ENCODE peak calls at places on chromosomes 7 and 10, in six cellular contexts. F, H, B, A, K and G are unnamed samples. For H3K27me3, the result is how much of the 10 kb centered on the place peaks cover.

GRCh38 chr10:33133557-33133956 is 175.5 kb upstream of the ITGB1 start:
- DNase-seq in B (no peak), K (peak), A (no peak), H (no peak), F (no peak), G (no peak)

GRCh38 chr7:105890290-105890997 is 14.0 kb upstream of the ATXN7L1 start:
- DNase-seq in K (peak), F (no peak), B (peak), H (no peak), A (no peak), G (no peak)

GRCh38 chr10:105634283-105634682 is 993.2 kb downstream of the SORCS3 start:
- DNase-seq in F (no peak), K (no peak), B (no peak), A (no peak), H (no peak), G (no peak)

GRCh38 chr10:102523250-102524029 is 19.7 kb downstream of the SUFU start:
- DNase-seq in B (peak), K (peak), H (no peak), A (no peak), F (peak), G (no peak)

GRCh38 chr10:69789164-69789576 is 12.5 kb upstream of the COL13A1 start:
- DNase-seq in H (no peak), K (no peak), A (no peak), F (no peak), B (no peak), G (no peak)

GRCh38 chr7:135980665-135981180 is 3.6 kb upstream of the MTPN start:
- DNase-seq in A (no peak), H (no peak), B (peak), K (peak), F (no peak), G (no peak)

GRCh38 chr10:75431180-75432111 is at the start of gene LRMDA:
- DNase-seq in H (no peak), A (no peak), K (no peak), F (peak), B (no peak), G (no peak)

GRCh38 chr10:43125274-43125845 is 12.9 kb upstream of the CSGALNACT2 start:
- DNase-seq in K (no peak), B (no peak), H (no peak), A (peak), F (no peak), G (no peak)

DNA sequence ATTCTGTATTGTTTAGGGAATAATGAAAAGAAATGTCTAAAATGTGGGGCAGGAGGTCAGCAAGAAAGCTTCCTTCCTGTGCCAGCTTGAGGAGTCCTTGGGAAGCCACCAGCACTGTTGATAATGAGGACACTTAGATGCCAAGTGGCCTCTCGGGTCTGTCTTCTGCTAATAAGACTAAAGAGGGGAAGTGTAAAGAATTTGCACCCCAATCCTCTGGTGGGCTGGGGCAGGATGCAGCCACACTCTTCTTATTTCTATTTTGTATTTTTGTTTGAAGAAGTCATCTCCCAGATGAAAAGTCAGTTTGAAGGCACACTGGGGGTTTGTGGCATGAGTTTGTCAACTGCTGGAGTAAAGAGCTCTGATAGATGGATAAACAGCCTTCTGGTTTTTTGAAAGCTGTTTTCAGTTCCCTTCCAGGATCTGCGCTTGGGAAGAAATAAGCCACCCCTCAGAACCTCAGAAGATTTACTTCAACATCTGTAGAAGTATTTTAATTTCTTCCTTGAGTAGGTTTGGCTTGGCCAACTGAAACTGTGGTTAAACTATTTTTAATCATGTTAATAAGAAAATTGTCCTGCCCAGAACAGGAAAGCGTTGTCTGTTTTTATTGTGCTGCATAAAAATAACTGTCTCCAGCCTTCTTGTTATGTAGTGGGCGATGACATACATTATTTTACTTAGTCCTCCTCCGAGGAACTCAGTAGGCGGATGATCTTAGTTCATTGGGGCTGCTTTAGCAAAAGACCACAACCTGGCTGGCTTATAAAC is 128.8 kb upstream of the GPR26 start:
- DNase-seq in H (no peak), K (no peak), B (no peak), F (no peak), A (no peak), G (no peak)
- H3K27me3 ChIP-seq in H (under half), K (under half), B (under half), F (under half), A (under half), G (under half)

GRCh38 chr7:30478349-30479228 is at the start of gene NOD1:
- DNase-seq in H (peak), K (peak), B (peak), F (peak), A (peak), G (no peak)
- TF ChIP-seq CTCF in H (no peak), K (no peak), B (no peak), F (no peak), A (no peak), G (peak)

GRCh38 chr7:131548371-131548770 is 8.1 kb downstream of the PODXL start:
- DNase-seq in H (no peak), A (no peak), F (no peak), K (no peak), B (no peak), G (no peak)

GRCh38 chr7:131553906-131554305 is 2.5 kb downstream of the PODXL start:
- DNase-seq in B (no peak), A (peak), K (no peak), F (no peak), H (no peak), G (no peak)

GRCh38 chr7:131555565-131556054 is 818 bp downstream of the PODXL start:
- DNase-seq in A (peak), F (no peak), H (no peak), K (no peak), B (no peak), G (no peak)

GRCh38 chr7:131554880-131555516 is 1.4 kb downstream of the PODXL start:
- DNase-seq in H (no peak), K (no peak), F (no peak), A (no peak), B (no peak), G (no peak)

DNA sequence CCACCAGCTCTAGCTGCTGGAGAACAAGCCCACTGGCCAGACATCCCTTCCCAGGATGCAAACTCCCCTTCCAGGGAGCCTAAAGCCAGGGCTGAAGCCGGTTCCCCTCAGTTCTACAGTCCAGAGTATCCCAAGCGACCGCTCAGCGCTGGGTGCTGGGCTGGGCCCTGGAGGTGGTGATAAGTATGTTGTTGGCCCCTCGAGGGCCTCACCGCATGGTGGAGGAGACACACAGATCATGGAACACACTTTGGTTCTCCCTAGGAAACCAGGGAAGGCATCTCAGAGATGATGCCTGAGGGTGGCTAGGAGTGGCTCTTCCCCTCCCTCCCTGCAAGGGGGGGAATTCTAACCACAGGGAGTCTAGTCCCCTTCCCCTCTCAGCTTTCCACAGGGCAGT is 4.4 kb downstream of the PODXL start:
- DNase-seq in H (no peak), A (no peak), B (no peak), K (no peak), F (no peak), G (no peak)
- H3K27me3 ChIP-seq in H (under half), A (under half), B (under half), K (under half), F (under half), G (under half)

GRCh38 chr7:32415519-32415918 is 74.7 kb downstream of the LSM5 start:
- DNase-seq in A (no peak), F (no peak), K (no peak), B (no peak), H (no peak), G (no peak)
- TF ChIP-seq CTCF in A (no peak), F (no peak), K (no peak), B (no peak), H (no peak), G (no peak)

DNA sequence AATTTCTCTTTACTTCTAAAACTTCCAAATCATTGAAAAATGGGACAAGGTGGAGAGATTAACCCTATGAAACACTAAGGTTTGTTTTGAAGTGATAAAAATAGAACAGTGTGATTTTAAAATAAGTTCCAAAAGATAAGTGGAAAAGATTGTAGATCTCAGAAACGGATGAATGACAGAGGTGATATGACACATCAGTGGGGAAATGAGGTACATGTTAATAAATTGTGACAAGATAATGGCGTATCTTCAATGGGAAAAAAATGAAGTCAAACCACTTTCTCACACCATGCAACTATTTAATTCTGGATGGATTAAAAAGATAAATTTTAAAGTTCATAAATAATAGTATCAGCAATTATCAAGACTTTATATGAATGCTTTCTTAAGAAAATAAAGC is 159.7 kb upstream of the VWC2 start:
- DNase-seq in B (no peak), K (no peak), F (no peak), H (no peak), A (no peak), G (no peak)
- H3K27me3 ChIP-seq in B (under half), K (under half), F (under half), H (under half), A (under half), G (under half)

GRCh38 chr10:108629843-108630242 is 1293.5 kb downstream of the XPNPEP1 start:
- DNase-seq in H (no peak), F (no peak), B (no peak), A (no peak), K (peak), G (no peak)

GRCh38 chr10:108632044-108632443 is 1291.3 kb downstream of the XPNPEP1 start:
- DNase-seq in K (no peak), F (no peak), B (no peak), A (no peak), H (no peak), G (no peak)

DNA sequence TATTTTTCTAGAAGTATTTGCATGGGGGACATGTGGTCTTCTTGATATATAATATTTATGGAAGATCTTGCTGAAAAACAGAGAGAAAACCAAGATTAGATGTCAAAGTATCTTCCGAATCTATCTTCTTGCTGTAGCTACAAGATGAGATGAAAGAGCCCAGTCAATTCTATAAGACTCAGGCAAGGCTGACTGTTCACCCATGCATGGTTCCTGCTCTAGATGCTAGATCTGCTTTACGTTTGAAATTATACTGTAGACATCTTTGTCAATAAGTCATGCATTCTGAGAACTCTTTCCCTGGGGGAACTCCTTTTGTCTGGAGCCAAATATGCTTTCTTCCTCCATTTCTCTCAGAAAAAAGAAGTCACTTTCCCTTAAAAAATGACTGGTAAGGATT is 1292.0 kb downstream of the XPNPEP1 start:
- DNase-seq in B (no peak), K (no peak), F (no peak), H (no peak), A (no peak), G (no peak)
- TF ChIP-seq CTCF in B (no peak), K (no peak), F (no peak), H (no peak), A (no peak), G (no peak)